ENCODE peak calls at places on chromosomes 7 and 10, in ten cellular contexts. D is transverse colon, M is HL-60, R is GM23338, Z is breast epithelium, U is esophagus muscularis mucosa, N is upper lobe of left lung, T is suprapubic skin, H is SK-N-SH, L is K562. B is an unnamed sample.

GRCh38 chr7:105354383-105354782 is 34.3 kb downstream of the SRPK2 start:
- DNase-seq in D (no peak), M (no peak), R (no peak), Z (no peak), U (no peak), N (no peak), T (no peak), H (no peak), L (no peak), B (no peak)

GRCh38 chr7:1401011-1401410 is 58.3 kb downstream of the MICALL2 start:
- DNase-seq in D (no peak), M (no peak), R (no peak), Z (no peak), U (no peak), N (no peak), T (no peak), H (no peak), L (no peak), B (no peak)

GRCh38 chr7:75945297-75946168 is 30.6 kb downstream of the POR start:
- DNase-seq in D (no peak), M (peak; percentile 76), R (no peak), Z (no peak), U (no peak), N (peak; percentile 85), T (no peak), H (no peak), L (peak; percentile 35), B (no peak)

GRCh38 chr10:128633864-128634541 is 507.8 kb upstream of the MKI67 start:
- DNase-seq in D (peak; percentile 26), M (no peak), R (peak; percentile 28), Z (no peak), U (peak; percentile 68), N (no peak), T (no peak), H (no peak), L (no peak), B (no peak)

GRCh38 chr7:98974205-98974604 is 95.9 kb downstream of the TRRAP start:
- DNase-seq in D (no peak), M (no peak), R (no peak), Z (no peak), U (no peak), N (no peak), T (no peak), H (no peak), L (no peak), B (no peak)

GRCh38 chr7:100093054-100093453 is 4.3 kb downstream of the COPS6 start:
- DNase-seq in D (no peak), M (peak; percentile 39), R (no peak), Z (no peak), U (no peak), N (no peak), T (no peak), H (no peak), L (no peak), B (no peak)

GRCh38 chr7:53336133-53336532 is 300.7 kb downstream of the POM121L12 start:
- DNase-seq in D (no peak), M (no peak), R (no peak), Z (no peak), U (no peak), N (no peak), T (no peak), H (no peak), L (no peak), B (no peak)

GRCh38 chr10:47350671-47351640 is 2.8 kb downstream of the RBP3 start:
- DNase-seq in D (no peak), M (no peak), R (no peak), Z (no peak), U (no peak), N (no peak), T (peak; percentile 47), H (no peak), L (no peak), B (no peak)

GRCh38 chr7:114889646-114890285 is 32.1 kb upstream of the MDFIC start:
- DNase-seq in D (no peak), M (peak; percentile 75), R (peak; percentile 5), Z (no peak), U (no peak), N (no peak), T (no peak), H (no peak), L (no peak), B (no peak)

GRCh38 chr10:26486985-26487850 is 49.1 kb downstream of the APBB1IP start:
- DNase-seq in D (peak; percentile 17), M (no peak), R (no peak), Z (no peak), U (no peak), N (peak; percentile 48), T (no peak), H (no peak), L (no peak), B (no peak)

GRCh38 chr7:16129431-16130126 is 291.8 kb downstream of the CRPPA start:
- DNase-seq in D (no peak), M (no peak), R (no peak), Z (no peak), U (no peak), N (no peak), T (no peak), H (no peak), L (no peak), B (no peak)

GRCh38 chr7:108402865-108403264 is 53.4 kb downstream of the NRCAM start:
- DNase-seq in D (no peak), M (no peak), R (no peak), Z (no peak), U (no peak), N (no peak), T (no peak), H (no peak), L (no peak), B (no peak)

GRCh38 chr7:81819861-81820260 is 50.0 kb upstream of the HGF start:
- DNase-seq in D (no peak), M (no peak), R (no peak), Z (no peak), U (no peak), N (no peak), T (no peak), H (no peak), L (no peak), B (no peak)

GRCh38 chr7:147298611-147299043 is 1182.0 kb downstream of the CNTNAP2 start:
- DNase-seq in D (no peak), M (no peak), R (no peak), Z (no peak), U (no peak), N (no peak), T (no peak), H (no peak), L (no peak), B (no peak)

GRCh38 chr7:147296986-147297385 is 1180.4 kb downstream of the CNTNAP2 start:
- DNase-seq in D (no peak), M (no peak), R (no peak), Z (no peak), U (no peak), N (no peak), T (no peak), H (no peak), L (no peak), B (no peak)

GRCh38 chr7:147300293-147300692 is 1183.7 kb downstream of the CNTNAP2 start:
- DNase-seq in D (no peak), M (no peak), R (no peak), Z (no peak), U (no peak), N (no peak), T (no peak), H (no peak), L (no peak), B (no peak)

DNA sequence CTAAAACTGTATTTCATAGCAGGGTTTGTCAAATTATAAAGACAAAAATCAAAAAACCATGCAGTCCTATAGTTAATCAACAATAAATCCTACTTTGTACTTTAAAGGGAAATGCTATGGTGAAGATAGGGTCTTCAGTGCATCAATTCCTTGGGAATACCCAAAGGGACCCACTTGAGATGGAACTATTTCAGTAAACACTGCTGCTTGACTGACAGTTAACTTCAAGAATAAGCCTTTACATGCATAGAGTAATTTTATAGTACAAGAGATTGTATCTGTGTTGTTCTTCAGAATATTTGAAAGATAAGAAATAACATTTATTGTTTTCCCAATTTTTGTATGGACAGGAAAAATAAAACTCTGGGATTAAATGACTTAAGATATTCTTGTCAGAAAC is 1179.6 kb downstream of the CNTNAP2 start:
- DNase-seq in D (no peak), M (no peak), R (no peak), Z (no peak), U (no peak), N (no peak), T (no peak), H (no peak), L (no peak), B (no peak)
- TF ChIP-seq POLR2AphosphoS5 in D (no peak), M (no peak), R (no peak), Z (no peak), U (no peak), N (no peak), T (no peak), H (no peak), L (no peak), B (no peak)

GRCh38 chr10:132634241-132634946 is 96.8 kb downstream of the INPP5A start:
- DNase-seq in D (peak; percentile 69), M (no peak), R (peak; percentile 48), Z (no peak), U (no peak), N (peak; percentile 15), T (peak; percentile 64), H (no peak), L (no peak), B (no peak)
- TF ChIP-seq CTCF in D (no peak), M (no peak), R (peak; percentile 41), Z (no peak), U (no peak), N (no peak), T (no peak), H (no peak), L (peak; percentile 23), B (no peak)

GRCh38 chr10:69088801-69089501 is 1.0 kb downstream of the SRGN start:
- DNase-seq in D (no peak), M (no peak), R (no peak), Z (no peak), U (no peak), N (no peak), T (no peak), H (no peak), L (peak; percentile 57), B (no peak)
- H3K4me3 ChIP-seq in D (no peak overlapping the region), M (peak overlapping the region; percentile 55), R (no peak overlapping the region), Z (peak overlapping the region; percentile 44), U (peak overlapping the region; percentile 49), N (peak overlapping the region; percentile 46), T (peak overlapping the region; percentile 44), H (no peak overlapping the region), L (peak overlapping the region; percentile 51), B (peak overlapping the region; percentile 14)

DNA sequence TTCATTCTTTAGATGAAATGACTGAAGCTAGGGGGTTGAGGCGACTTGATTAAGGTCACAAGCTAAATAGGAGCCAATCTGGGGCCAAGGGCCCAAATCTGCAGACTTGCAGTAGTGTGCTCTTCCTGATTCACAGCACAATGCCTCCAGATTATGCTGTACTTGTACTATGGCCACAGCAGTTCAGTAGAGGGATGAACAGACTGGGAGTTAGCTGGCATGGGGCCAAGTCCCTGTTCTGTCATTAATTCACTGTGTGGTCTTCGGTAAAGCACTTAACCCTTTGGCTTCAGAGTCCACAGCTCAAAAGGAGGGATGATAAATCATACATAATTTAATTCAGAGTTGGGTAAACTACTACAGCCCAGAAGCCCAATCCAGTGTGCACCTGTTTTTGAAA is 196.8 kb downstream of the XPNPEP1 start:
- DNase-seq in D (no peak), M (no peak), R (no peak), Z (no peak), U (no peak), N (no peak), T (no peak), H (peak; percentile 14), L (no peak), B (no peak)
- TF ChIP-seq POLR2AphosphoS5 in D (no peak), M (no peak), R (no peak), Z (no peak), U (no peak), N (no peak), T (no peak), H (no peak), L (no peak), B (no peak)

GRCh38 chr10:49379596-49380410 is 16.1 kb downstream of the DRGX start:
- DNase-seq in D (no peak), M (no peak), R (peak; percentile 59), Z (no peak), U (no peak), N (no peak), T (no peak), H (no peak), L (peak; percentile 44), B (no peak)
- TF ChIP-seq CTCF in D (no peak), M (no peak), R (no peak), Z (no peak), U (no peak), N (no peak), T (no peak), H (no peak), L (peak; percentile 67), B (no peak)